ENCODE peak calls at places on chromosomes 3 and 15, in nine cellular contexts. One of them, this sample, is unnamed.

GRCh38 chr3:156285626-156286025 is 165.2 kb downstream of the KCNAB1 start:
- DNase-seq in stomach: no peak
- DNase-seq in hepatocyte: no peak
- DNase-seq in Caco-2: no peak
- DNase-seq in heart left ventricle: no peak
- DNase-seq in tibial artery: no peak
- DNase-seq in uterus: no peak
- DNase-seq in PC-9: no peak
- DNase-seq in pancreas: no peak
- DNase-seq in this sample: no peak

GRCh38 chr3:132180337-132180791 is 136.8 kb upstream of the ACP3 start:
- DNase-seq in heart left ventricle: no peak
- DNase-seq in tibial artery: no peak
- DNase-seq in PC-9: peak; percentile 84
- DNase-seq in Caco-2: no peak
- DNase-seq in hepatocyte: peak; percentile 75
- DNase-seq in pancreas: no peak
- DNase-seq in stomach: no peak
- DNase-seq in uterus: no peak
- DNase-seq in this sample: no peak

GRCh38 chr3:55718475-55718874 is 231.4 kb upstream of the WNT5A start:
- DNase-seq in stomach: no peak
- DNase-seq in pancreas: no peak
- DNase-seq in tibial artery: no peak
- DNase-seq in heart left ventricle: no peak
- DNase-seq in uterus: no peak
- DNase-seq in PC-9: no peak
- DNase-seq in Caco-2: no peak
- DNase-seq in hepatocyte: no peak
- DNase-seq in this sample: no peak

GRCh38 chr15:61700803-61701202 is 359.4 kb downstream of the VPS13C start:
- DNase-seq in pancreas: no peak
- DNase-seq in hepatocyte: no peak
- DNase-seq in stomach: no peak
- DNase-seq in Caco-2: no peak
- DNase-seq in heart left ventricle: no peak
- DNase-seq in PC-9: no peak
- DNase-seq in uterus: no peak
- DNase-seq in tibial artery: no peak
- DNase-seq in this sample: no peak

GRCh38 chr3:72270072-72270611 is 485.2 kb upstream of the PROK2 start:
- DNase-seq in pancreas: peak; percentile 79
- DNase-seq in tibial artery: peak; percentile 97
- DNase-seq in stomach: peak; percentile 75
- DNase-seq in Caco-2: peak; percentile 66
- DNase-seq in heart left ventricle: peak; percentile 91
- DNase-seq in hepatocyte: peak; percentile 90
- DNase-seq in PC-9: peak; percentile 40
- DNase-seq in uterus: peak; percentile 92
- DNase-seq in this sample: peak; percentile 80

GRCh38 chr3:94500146-94500545 is 437.3 kb downstream of the NSUN3 start:
- DNase-seq in hepatocyte: no peak
- DNase-seq in uterus: no peak
- DNase-seq in Caco-2: no peak
- DNase-seq in heart left ventricle: no peak
- DNase-seq in pancreas: no peak
- DNase-seq in stomach: no peak
- DNase-seq in tibial artery: no peak
- DNase-seq in PC-9: no peak
- DNase-seq in this sample: no peak

GRCh38 chr3:16504242-16504641 is 9.3 kb downstream of the RFTN1 start:
- DNase-seq in hepatocyte: no peak
- DNase-seq in heart left ventricle: no peak
- DNase-seq in tibial artery: no peak
- DNase-seq in stomach: no peak
- DNase-seq in uterus: no peak
- DNase-seq in PC-9: no peak
- DNase-seq in pancreas: no peak
- DNase-seq in Caco-2: no peak
- DNase-seq in this sample: no peak

GRCh38 chr3:4852780-4853748 is 126.2 kb upstream of the BHLHE40 start:
- DNase-seq in heart left ventricle: no peak
- DNase-seq in pancreas: no peak
- DNase-seq in stomach: no peak
- DNase-seq in hepatocyte: no peak
- DNase-seq in tibial artery: no peak
- DNase-seq in uterus: no peak
- DNase-seq in PC-9: peak; percentile 72
- DNase-seq in Caco-2: no peak
- DNase-seq in this sample: no peak

GRCh38 chr15:56972426-56972825 is 54.0 kb downstream of the TCF12 start:
- DNase-seq in stomach: no peak
- DNase-seq in uterus: no peak
- DNase-seq in pancreas: no peak
- DNase-seq in tibial artery: no peak
- DNase-seq in PC-9: no peak
- DNase-seq in Caco-2: no peak
- DNase-seq in heart left ventricle: no peak
- DNase-seq in hepatocyte: no peak
- DNase-seq in this sample: no peak

GRCh38 chr15:68620721-68621528 is 42.1 kb downstream of the CORO2B start:
- DNase-seq in hepatocyte: peak; percentile 79
- DNase-seq in tibial artery: peak; percentile 88
- DNase-seq in pancreas: no peak
- DNase-seq in PC-9: no peak
- DNase-seq in Caco-2: no peak
- DNase-seq in stomach: peak; percentile 64
- DNase-seq in heart left ventricle: peak; percentile 92
- DNase-seq in uterus: peak; percentile 92
- DNase-seq in this sample: peak; percentile 73

GRCh38 chr15:85361306-85361705 is 19.1 kb upstream of the AKAP13 start:
- DNase-seq in hepatocyte: no peak
- DNase-seq in PC-9: no peak
- DNase-seq in uterus: no peak
- DNase-seq in Caco-2: no peak
- DNase-seq in stomach: no peak
- DNase-seq in heart left ventricle: no peak
- DNase-seq in pancreas: no peak
- DNase-seq in tibial artery: no peak
- DNase-seq in this sample: no peak

GRCh38 chr15:83282141-83282540 is 2.3 kb downstream of the BNC1 start:
- DNase-seq in pancreas: no peak
- DNase-seq in Caco-2: no peak
- DNase-seq in hepatocyte: no peak
- DNase-seq in PC-9: no peak
- DNase-seq in heart left ventricle: no peak
- DNase-seq in stomach: no peak
- DNase-seq in tibial artery: no peak
- DNase-seq in uterus: no peak
- DNase-seq in this sample: no peak
- H3K36me3 ChIP-seq in pancreas: no peaks in the 10 kb centered on the region
- H3K36me3 ChIP-seq in Caco-2: no peaks in the 10 kb centered on the region
- H3K36me3 ChIP-seq in hepatocyte: no peaks in the 10 kb centered on the region
- H3K36me3 ChIP-seq in PC-9: no peaks in the 10 kb centered on the region
- H3K36me3 ChIP-seq in heart left ventricle: no peaks in the 10 kb centered on the region
- H3K36me3 ChIP-seq in stomach: no peaks in the 10 kb centered on the region
- H3K36me3 ChIP-seq in tibial artery: no peaks in the 10 kb centered on the region
- H3K36me3 ChIP-seq in uterus: no peaks in the 10 kb centered on the region
- H3K36me3 ChIP-seq in this sample: no peaks in the 10 kb centered on the region

GRCh38 chr3:124088801-124089200 is 96.9 kb upstream of the ROPN1 start:
- DNase-seq in tibial artery: no peak
- DNase-seq in heart left ventricle: no peak
- DNase-seq in Caco-2: no peak
- DNase-seq in uterus: no peak
- DNase-seq in hepatocyte: no peak
- DNase-seq in stomach: no peak
- DNase-seq in PC-9: no peak
- DNase-seq in pancreas: no peak
- DNase-seq in this sample: no peak
- H3K36me3 ChIP-seq in tibial artery: no peaks in the 10 kb centered on the region
- H3K36me3 ChIP-seq in heart left ventricle: no peaks in the 10 kb centered on the region
- H3K36me3 ChIP-seq in Caco-2: no peaks in the 10 kb centered on the region
- H3K36me3 ChIP-seq in uterus: no peaks in the 10 kb centered on the region
- H3K36me3 ChIP-seq in hepatocyte: no peaks in the 10 kb centered on the region
- H3K36me3 ChIP-seq in stomach: no peaks in the 10 kb centered on the region
- H3K36me3 ChIP-seq in PC-9: no peaks in the 10 kb centered on the region
- H3K36me3 ChIP-seq in pancreas: no peaks in the 10 kb centered on the region
- H3K36me3 ChIP-seq in this sample: no peaks in the 10 kb centered on the region

GRCh38 chr3:186549497-186549896 is 5.3 kb upstream of the CRYGS start:
- DNase-seq in PC-9: no peak
- DNase-seq in uterus: no peak
- DNase-seq in stomach: no peak
- DNase-seq in pancreas: no peak
- DNase-seq in Caco-2: no peak
- DNase-seq in hepatocyte: no peak
- DNase-seq in tibial artery: no peak
- DNase-seq in heart left ventricle: no peak
- DNase-seq in this sample: no peak

GRCh38 chr3:186552408-186553031 is 8.3 kb upstream of the CRYGS start:
- DNase-seq in uterus: no peak
- DNase-seq in hepatocyte: no peak
- DNase-seq in pancreas: no peak
- DNase-seq in stomach: no peak
- DNase-seq in tibial artery: no peak
- DNase-seq in heart left ventricle: no peak
- DNase-seq in PC-9: no peak
- DNase-seq in Caco-2: no peak
- DNase-seq in this sample: no peak

DNA sequence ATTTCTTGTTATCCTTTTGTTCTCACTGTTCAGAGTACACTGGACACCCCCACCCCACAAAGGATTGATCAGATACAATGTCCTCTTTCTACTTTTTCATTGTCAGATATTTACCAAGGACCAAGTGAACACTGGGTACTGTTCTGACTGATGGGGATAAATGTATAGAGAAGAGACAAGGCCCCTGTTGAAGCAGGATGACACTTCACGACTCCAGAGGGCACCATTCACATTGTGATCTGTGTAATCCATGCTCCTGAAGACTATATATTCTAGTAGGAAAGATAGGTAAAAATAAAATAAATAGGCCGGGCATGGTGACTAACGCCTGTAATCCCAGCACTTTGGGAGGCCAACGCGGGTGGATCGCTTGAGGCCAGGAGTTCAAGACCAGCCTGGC is 7.2 kb upstream of the CRYGS start:
- DNase-seq in hepatocyte: no peak
- DNase-seq in pancreas: no peak
- DNase-seq in heart left ventricle: no peak
- DNase-seq in Caco-2: no peak
- DNase-seq in tibial artery: no peak
- DNase-seq in uterus: no peak
- DNase-seq in PC-9: no peak
- DNase-seq in stomach: no peak
- DNase-seq in this sample: no peak
- H3K36me3 ChIP-seq in hepatocyte: no peaks in the 10 kb centered on the region
- H3K36me3 ChIP-seq in pancreas: peaks cover 37% of the 10 kb centered on the region
- H3K36me3 ChIP-seq in heart left ventricle: no peaks in the 10 kb centered on the region
- H3K36me3 ChIP-seq in Caco-2: no peaks in the 10 kb centered on the region
- H3K36me3 ChIP-seq in tibial artery: peaks cover 64% of the 10 kb centered on the region
- H3K36me3 ChIP-seq in uterus: no peaks in the 10 kb centered on the region
- H3K36me3 ChIP-seq in PC-9: peaks cover 13% of the 10 kb centered on the region
- H3K36me3 ChIP-seq in stomach: peaks cover 26% of the 10 kb centered on the region
- H3K36me3 ChIP-seq in this sample: peaks cover 32% of the 10 kb centered on the region

DNA sequence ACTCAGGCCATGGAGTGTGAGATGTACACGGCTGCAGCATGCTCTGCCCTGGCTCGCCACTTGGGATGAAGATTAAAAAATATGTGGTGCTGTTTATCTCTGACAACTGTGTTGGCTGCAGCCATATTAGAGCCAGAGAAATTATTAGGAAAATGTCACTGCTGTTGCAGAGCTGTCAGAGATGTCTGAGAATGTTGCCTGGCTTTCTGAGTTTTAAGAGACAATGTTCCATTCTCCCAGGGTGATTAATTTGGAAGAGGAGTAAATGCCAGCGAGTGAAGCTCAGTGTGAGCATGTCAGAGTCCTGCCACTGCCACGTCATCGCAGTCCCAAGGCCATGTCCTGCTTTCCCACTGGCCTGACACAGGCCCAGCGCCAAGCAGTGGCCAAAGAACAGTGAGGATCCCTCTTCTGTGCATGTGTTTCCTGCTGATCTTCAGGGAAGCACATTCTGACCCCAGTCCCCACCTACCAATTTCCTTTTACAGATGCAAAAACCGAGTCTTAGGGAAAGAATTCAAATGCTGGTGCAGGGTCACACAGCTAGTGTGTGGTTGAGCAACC is 370.9 kb downstream of the GABRG3 start:
- DNase-seq in tibial artery: no peak
- DNase-seq in heart left ventricle: no peak
- DNase-seq in stomach: no peak
- DNase-seq in uterus: no peak
- DNase-seq in hepatocyte: no peak
- DNase-seq in Caco-2: no peak
- DNase-seq in pancreas: no peak
- DNase-seq in PC-9: no peak
- DNase-seq in this sample: no peak
- H3K36me3 ChIP-seq in tibial artery: no peaks in the 10 kb centered on the region
- H3K36me3 ChIP-seq in heart left ventricle: no peaks in the 10 kb centered on the region
- H3K36me3 ChIP-seq in stomach: no peaks in the 10 kb centered on the region
- H3K36me3 ChIP-seq in uterus: no peaks in the 10 kb centered on the region
- H3K36me3 ChIP-seq in hepatocyte: no peaks in the 10 kb centered on the region
- H3K36me3 ChIP-seq in Caco-2: no peaks in the 10 kb centered on the region
- H3K36me3 ChIP-seq in pancreas: no peaks in the 10 kb centered on the region
- H3K36me3 ChIP-seq in PC-9: no peaks in the 10 kb centered on the region
- H3K36me3 ChIP-seq in this sample: no peaks in the 10 kb centered on the region

DNA sequence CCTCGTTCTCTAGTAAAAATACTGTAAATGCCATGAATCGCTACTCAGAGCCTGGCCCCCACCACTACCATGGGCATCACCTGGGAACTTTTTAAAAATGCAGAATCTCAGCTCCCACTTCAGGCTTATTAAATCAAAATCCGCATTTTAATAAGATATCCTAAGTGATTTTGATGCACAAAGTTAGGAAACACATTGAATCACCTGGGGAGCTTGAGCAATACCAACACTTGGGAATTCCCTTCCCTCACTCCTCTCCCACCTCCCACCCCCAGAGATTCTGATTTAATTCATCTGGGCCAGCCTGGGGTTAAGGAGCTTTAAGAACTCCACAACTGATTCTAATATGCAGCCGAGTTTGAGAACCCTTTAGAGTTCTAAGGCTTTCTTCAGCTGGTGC is 26.8 kb downstream of the RLBP1 start:
- DNase-seq in hepatocyte: no peak
- DNase-seq in heart left ventricle: no peak
- DNase-seq in PC-9: no peak
- DNase-seq in stomach: no peak
- DNase-seq in uterus: no peak
- DNase-seq in pancreas: no peak
- DNase-seq in tibial artery: no peak
- DNase-seq in Caco-2: no peak
- DNase-seq in this sample: no peak
- H3K36me3 ChIP-seq in hepatocyte: no peaks in the 10 kb centered on the region
- H3K36me3 ChIP-seq in heart left ventricle: no peaks in the 10 kb centered on the region
- H3K36me3 ChIP-seq in PC-9: peaks cover 5% of the 10 kb centered on the region
- H3K36me3 ChIP-seq in stomach: peaks cover 62% of the 10 kb centered on the region
- H3K36me3 ChIP-seq in uterus: no peaks in the 10 kb centered on the region
- H3K36me3 ChIP-seq in pancreas: peaks cover 65% of the 10 kb centered on the region
- H3K36me3 ChIP-seq in tibial artery: peaks cover 76% of the 10 kb centered on the region
- H3K36me3 ChIP-seq in Caco-2: peaks cover 5% of the 10 kb centered on the region
- H3K36me3 ChIP-seq in this sample: peaks cover 47% of the 10 kb centered on the region